ENCODE peak calls at places on chromosomes 4 and X, in five cellular contexts. T, N, W, J and M are unnamed samples.

GRCh38 chrX:10189317-10190268 is 32.8 kb downstream of the CLCN4 start:
- DNase-seq in J (peak; percentile 50), W (peak; percentile 69), N (peak; percentile 81), T (peak; percentile 81), M (peak; percentile 67)

GRCh38 chrX:65582450-65583082 is 48.0 kb upstream of the LAS1L start:
- DNase-seq in T (no peak), W (no peak), N (no peak), J (no peak), M (no peak)

GRCh38 chrX:17020828-17021821 is 74.7 kb downstream of the REPS2 start:
- DNase-seq in N (no peak), T (no peak), J (no peak), W (no peak), M (peak; percentile 60)

GRCh38 chrX:53279296-53280237 is 1.8 kb downstream of the IQSEC2 start:
- DNase-seq in W (no peak), J (no peak), T (peak; percentile 26), N (no peak), M (no peak)

GRCh38 chr4:105963461-105964400 is 68.5 kb downstream of the NPNT start:
- DNase-seq in J (no peak), N (no peak), W (no peak), T (no peak), M (no peak)

GRCh38 chrX:34849371-34849770 is 93.2 kb upstream of the FAM47B start:
- DNase-seq in W (peak; percentile 44), J (no peak), T (no peak), N (no peak), M (peak; percentile 55)

GRCh38 chr4:59629348-59629747 is 1570.8 kb upstream of the ADGRL3 start:
- DNase-seq in N (no peak), T (no peak), W (no peak), J (no peak), M (no peak)

GRCh38 chrX:148416931-148417330 is 83.5 kb upstream of the AFF2 start:
- DNase-seq in T (no peak), N (no peak), W (peak; percentile 18), J (peak; percentile 76), M (peak; percentile 66)

GRCh38 chr4:169116270-169116901 is 106.3 kb upstream of the CBR4 start:
- DNase-seq in N (no peak), J (peak; percentile 78), W (peak; percentile 74), T (no peak), M (peak; percentile 48)

GRCh38 chr4:98778206-98778605 is 119.8 kb upstream of the TSPAN5 start:
- DNase-seq in N (no peak), T (peak; percentile 63), W (peak; percentile 92), J (peak; percentile 22), M (peak; percentile 91)

GRCh38 chr4:152408514-152409327 is 127.2 kb downstream of the FBXW7 start:
- DNase-seq in J (peak; percentile 30), W (peak; percentile 69), N (peak; percentile 5), T (peak; percentile 51), M (peak; percentile 54)

GRCh38 chr4:101527186-101527585 is 179.9 kb upstream of the PPP3CA start:
- DNase-seq in N (no peak), W (no peak), J (peak; percentile 9), T (no peak), M (no peak)

GRCh38 chr4:11428701-11429571 is at the start of gene HS3ST1:
- DNase-seq in N (peak; percentile 81), J (peak; percentile 71), W (peak; percentile 52), T (peak; percentile 97), M (peak; percentile 26)

GRCh38 chr4:128363966-128364365 is 76.4 kb upstream of the PGRMC2 start:
- DNase-seq in T (no peak), N (no peak), J (no peak), W (no peak), M (no peak)